ENCODE peak calls at places on chromosomes 1 and 21, in eight cellular contexts. Y, J, E, H, W, G, X and L are unnamed samples.

GRCh38 chr1:171883844-171884243 is 42.5 kb downstream of the DNM3 start:
- DNase-seq in Y (no peak), J (no peak), E (no peak), H (no peak), W (no peak), G (no peak), X (no peak), L (no peak)

GRCh38 chr1:89041055-89041707 is 18.5 kb upstream of the GBP3 start:
- DNase-seq in Y (no peak), J (no peak), E (no peak), H (no peak), W (no peak), G (no peak), X (peak), L (no peak)

GRCh38 chr1:50155564-50155963 is 46.8 kb downstream of the ELAVL4 start:
- DNase-seq in Y (no peak), J (no peak), E (no peak), H (no peak), W (no peak), G (no peak), X (no peak), L (no peak)

GRCh38 chr1:212525479-212526110 is 83.0 kb upstream of the ATF3 start:
- DNase-seq in Y (no peak), J (no peak), E (no peak), H (no peak), W (no peak), G (peak), X (peak), L (no peak)

GRCh38 chr1:44031051-44031899 is at the start of gene SLC6A9:
- DNase-seq in Y (peak), J (peak), E (no peak), H (peak), W (peak), G (no peak), X (peak), L (no peak)

GRCh38 chr1:220691039-220691684 is 999 bp downstream of the C1orf115 start:
- DNase-seq in Y (no peak), J (no peak), E (no peak), H (no peak), W (no peak), G (no peak), X (no peak), L (no peak)

GRCh38 chr1:113686891-113687624 is 72.2 kb downstream of the PHTF1 start:
- DNase-seq in Y (no peak), J (no peak), E (no peak), H (no peak), W (no peak), G (no peak), X (peak), L (no peak)

GRCh38 chr1:111603979-111604378 is 15.6 kb upstream of the RAP1A start:
- DNase-seq in Y (no peak), J (peak), E (no peak), H (no peak), W (no peak), G (peak), X (no peak), L (no peak)

GRCh38 chr1:33334081-33334552 is 13.2 kb upstream of the A3GALT2 start:
- DNase-seq in Y (no peak), J (peak), E (no peak), H (peak), W (no peak), G (no peak), X (no peak), L (peak)

GRCh38 chr1:238343869-238344268 is 453.1 kb upstream of the ZP4 start:
- DNase-seq in Y (no peak), J (no peak), E (no peak), H (no peak), W (no peak), G (no peak), X (no peak), L (no peak)

GRCh38 chr1:89962024-89962741 is 32.7 kb upstream of the ZNF326 start:
- DNase-seq in Y (no peak), J (no peak), E (no peak), H (no peak), W (no peak), G (no peak), X (peak), L (no peak)

GRCh38 chr1:30255111-30255510 is 468.3 kb downstream of the MATN1 start:
- DNase-seq in Y (no peak), J (no peak), E (no peak), H (no peak), W (no peak), G (no peak), X (no peak), L (no peak)

GRCh38 chr1:103107696-103108524 is at the start of gene COL11A1:
- DNase-seq in Y (no peak), J (no peak), E (no peak), H (no peak), W (peak), G (no peak), X (no peak), L (no peak)

GRCh38 chr1:185559684-185560310 is 174.4 kb upstream of the HMCN1 start:
- DNase-seq in Y (no peak), J (peak), E (peak), H (peak), W (no peak), G (peak), X (peak), L (peak)

GRCh38 chr1:38138498-38139233 is 92.1 kb upstream of the POU3F1 start:
- DNase-seq in Y (no peak), J (peak), E (peak), H (peak), W (peak), G (no peak), X (peak), L (peak)

GRCh38 chr1:92990828-92991227 is 29.6 kb upstream of the DIPK1A start:
- DNase-seq in Y (no peak), J (no peak), E (no peak), H (no peak), W (no peak), G (no peak), X (no peak), L (no peak)

GRCh38 chr1:160665330-160666078 is 18.7 kb upstream of the SLAMF1 start:
- DNase-seq in Y (no peak), J (peak), E (no peak), H (peak), W (no peak), G (peak), X (no peak), L (no peak)

GRCh38 chr1:114550336-114550735 is 31.1 kb downstream of the BCAS2 start:
- DNase-seq in Y (no peak), J (no peak), E (no peak), H (no peak), W (no peak), G (no peak), X (no peak), L (no peak)

GRCh38 chr1:169107673-169108160 is 1.2 kb downstream of the ATP1B1 start:
- DNase-seq in Y (peak), J (no peak), E (no peak), H (peak), W (no peak), G (peak), X (peak), L (peak)

GRCh38 chr1:200380589-200381021 is 29.2 kb downstream of the ZNF281 start:
- DNase-seq in Y (no peak), J (no peak), E (no peak), H (no peak), W (no peak), G (no peak), X (no peak), L (no peak)

GRCh38 chr1:40625076-40625475 is 40.4 kb downstream of the RIMS3 start:
- DNase-seq in Y (no peak), J (peak), E (no peak), H (peak), W (no peak), G (peak), X (no peak), L (no peak)

GRCh38 chr1:214440219-214440965 is 111.0 kb downstream of the PTPN14 start:
- DNase-seq in Y (no peak), J (no peak), E (no peak), H (no peak), W (no peak), G (peak), X (no peak), L (no peak)

GRCh38 chr1:242224426-242224825 is 225.5 kb upstream of the MAP1LC3C start:
- DNase-seq in Y (no peak), J (no peak), E (no peak), H (no peak), W (no peak), G (no peak), X (no peak), L (no peak)

GRCh38 chr1:161506336-161507223 is 1.3 kb downstream of the FCGR2A start:
- DNase-seq in Y (no peak), J (no peak), E (no peak), H (no peak), W (no peak), G (peak), X (peak), L (peak)

GRCh38 chr21:31557421-31557955 is 102.0 kb upstream of the SOD1 start:
- DNase-seq in Y (no peak), J (peak), E (no peak), H (no peak), W (peak), G (no peak), X (no peak), L (no peak)

GRCh38 chr1:58611986-58612385 is 34.9 kb upstream of the TACSTD2 start:
- DNase-seq in Y (no peak), J (no peak), E (no peak), H (no peak), W (no peak), G (no peak), X (peak), L (no peak)

GRCh38 chr1:116365857-116366256 is 7.2 kb upstream of the ATP1A1 start:
- DNase-seq in Y (no peak), J (no peak), E (no peak), H (no peak), W (no peak), G (no peak), X (no peak), L (no peak)

GRCh38 chr1:167502719-167503452 is 15.4 kb downstream of the CD247 start:
- DNase-seq in Y (no peak), J (no peak), E (no peak), H (no peak), W (no peak), G (no peak), X (no peak), L (no peak)

GRCh38 chr1:245398180-245398579 is 243.4 kb downstream of the KIF26B start:
- DNase-seq in Y (no peak), J (no peak), E (no peak), H (no peak), W (no peak), G (no peak), X (no peak), L (no peak)

GRCh38 chr1:116951175-116951935 is 41.6 kb downstream of the PTGFRN start:
- DNase-seq in Y (no peak), J (no peak), E (no peak), H (no peak), W (no peak), G (no peak), X (peak), L (peak)

GRCh38 chr1:181133441-181133951 is 45.0 kb downstream of the IER5 start:
- DNase-seq in Y (no peak), J (no peak), E (no peak), H (no peak), W (peak), G (no peak), X (no peak), L (no peak)

GRCh38 chr1:34268311-34269042 is 91.8 kb downstream of the C1orf94 start:
- DNase-seq in Y (no peak), J (no peak), E (no peak), H (no peak), W (no peak), G (no peak), X (peak), L (no peak)

GRCh38 chr21:45262616-45263015 is 25.1 kb downstream of the POFUT2 start:
- DNase-seq in Y (no peak), J (peak), E (no peak), H (no peak), W (no peak), G (no peak), X (no peak), L (no peak)

GRCh38 chr1:82775402-82776000 is 974.8 kb downstream of the ADGRL2 start:
- DNase-seq in Y (no peak), J (no peak), E (peak), H (no peak), W (no peak), G (peak), X (no peak), L (no peak)

GRCh38 chr1:109134423-109134822 is 20.5 kb downstream of the ELAPOR1 start:
- DNase-seq in Y (no peak), J (peak), E (no peak), H (no peak), W (no peak), G (no peak), X (no peak), L (no peak)

GRCh38 chr21:19458295-19458694 is 1054.7 kb upstream of the TMPRSS15 start:
- DNase-seq in Y (no peak), J (no peak), E (no peak), H (no peak), W (no peak), G (no peak), X (no peak), L (no peak)

GRCh38 chr1:47439151-47440051 is 1.6 kb downstream of the FOXD2 start:
- DNase-seq in Y (no peak), J (no peak), E (no peak), H (no peak), W (peak), G (no peak), X (no peak), L (no peak)

GRCh38 chr1:176225911-176226310 is 18.8 kb upstream of the COP1 start:
- DNase-seq in Y (no peak), J (no peak), E (no peak), H (no peak), W (no peak), G (no peak), X (no peak), L (no peak)

GRCh38 chr1:244231193-244231571 is 180.1 kb downstream of the ZBTB18 start:
- DNase-seq in Y (no peak), J (no peak), E (no peak), H (no peak), W (no peak), G (no peak), X (no peak), L (peak)

GRCh38 chr1:244230470-244230869 is 179.4 kb downstream of the ZBTB18 start:
- DNase-seq in Y (no peak), J (no peak), E (no peak), H (no peak), W (no peak), G (no peak), X (no peak), L (no peak)

GRCh38 chr1:244236101-244236500 is 185.0 kb downstream of the ZBTB18 start:
- DNase-seq in Y (no peak), J (no peak), E (no peak), H (no peak), W (no peak), G (no peak), X (peak), L (no peak)

GRCh38 chr1:244234009-244234643 is 183.0 kb downstream of the ZBTB18 start:
- DNase-seq in Y (no peak), J (no peak), E (no peak), H (no peak), W (peak), G (peak), X (no peak), L (peak)

DNA sequence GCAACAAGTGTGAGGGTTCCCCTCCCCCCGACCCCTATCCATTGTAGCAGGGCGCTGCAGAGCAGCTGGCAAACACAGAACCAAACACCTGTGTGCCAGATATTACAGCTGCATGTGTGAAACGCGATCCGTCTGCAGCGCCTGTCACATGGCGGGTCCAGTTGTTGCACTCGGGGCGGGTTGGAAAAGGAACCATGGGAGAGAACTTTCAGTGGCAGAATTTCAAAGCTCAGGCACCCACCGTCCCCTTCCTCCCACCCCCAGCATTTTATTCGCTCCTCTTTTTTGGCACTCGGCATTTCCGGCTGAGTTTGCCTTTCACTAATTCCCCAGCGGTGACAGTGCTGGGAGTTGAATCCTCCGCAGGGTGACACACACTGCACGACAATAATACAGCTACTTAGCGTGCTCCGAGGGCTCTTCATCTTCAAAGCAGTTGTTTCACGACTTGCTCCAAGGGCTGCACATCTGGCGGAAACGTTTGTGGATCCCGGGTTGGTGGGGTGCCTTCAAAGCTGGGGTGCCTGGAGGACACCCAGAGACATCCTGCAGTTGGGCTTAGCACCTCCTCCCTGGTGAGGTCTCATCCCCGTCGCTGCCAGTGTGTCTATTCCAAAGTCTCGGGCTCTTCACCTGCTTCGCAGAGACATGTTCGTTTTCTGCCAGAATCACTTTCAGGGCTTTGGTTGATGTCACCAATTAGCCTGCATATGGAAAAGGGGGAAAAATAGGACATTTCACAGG is 180.7 kb downstream of the ZBTB18 start:
- DNase-seq in Y (peak), J (peak), E (no peak), H (no peak), W (no peak), G (peak), X (peak), L (peak)
- H3K4me3 ChIP-seq in Y (no peak), J (peak), E (no peak), H (no peak), W (peak), G (peak), X (no peak), L (peak)

GRCh38 chr1:67522001-67522441 is 91.8 kb upstream of the SERBP1 start:
- DNase-seq in Y (no peak), J (no peak), E (no peak), H (no peak), W (no peak), G (no peak), X (no peak), L (no peak)

GRCh38 chr1:67525053-67525760 is 95.0 kb upstream of the SERBP1 start:
- DNase-seq in Y (no peak), J (no peak), E (no peak), H (no peak), W (no peak), G (no peak), X (no peak), L (no peak)

GRCh38 chr1:67528141-67528540 is 97.9 kb upstream of the SERBP1 start:
- DNase-seq in Y (no peak), J (no peak), E (no peak), H (no peak), W (no peak), G (no peak), X (no peak), L (no peak)

GRCh38 chr1:67524143-67525052 is 94.2 kb upstream of the SERBP1 start:
- DNase-seq in Y (no peak), J (no peak), E (peak), H (no peak), W (no peak), G (no peak), X (no peak), L (no peak)

GRCh38 chr1:67522793-67523192 is 92.6 kb upstream of the SERBP1 start:
- DNase-seq in Y (no peak), J (no peak), E (no peak), H (no peak), W (no peak), G (no peak), X (no peak), L (no peak)
- TF ChIP-seq POLR2A in Y (no peak), J (no peak), E (no peak), H (no peak), W (no peak), G (no peak), X (no peak), L (no peak)

DNA sequence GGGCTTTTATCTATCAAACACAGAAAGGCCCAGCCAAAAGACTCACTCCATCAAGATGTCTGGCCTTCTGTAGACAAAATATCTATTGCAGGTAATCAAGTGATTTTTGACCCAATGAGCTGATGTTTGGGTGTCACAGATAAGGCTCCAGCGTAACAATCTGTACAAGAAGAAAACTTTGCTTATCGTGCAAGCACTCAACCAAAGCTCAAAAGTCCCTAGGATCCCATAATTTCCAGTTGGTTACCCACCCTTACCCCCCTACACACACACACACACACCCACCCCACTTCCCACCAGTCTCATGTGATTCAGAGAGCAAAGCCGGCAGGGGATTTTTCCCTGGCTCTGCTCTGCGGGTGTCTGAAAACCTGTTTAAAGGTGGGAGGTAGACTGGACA is 5.8 kb downstream of the ITPKB start:
- DNase-seq in Y (no peak), J (no peak), E (no peak), H (no peak), W (no peak), G (no peak), X (no peak), L (no peak)
- H3K4me3 ChIP-seq in Y (peak), J (peak), E (no peak), H (peak), W (peak), G (no peak), X (no peak), L (peak)

GRCh38 chr1:201506573-201507567 is at the start of gene CSRP1:
- DNase-seq in Y (peak), J (peak), E (peak), H (peak), W (peak), G (peak), X (peak), L (peak)
- TF ChIP-seq POLR2A in Y (peak), J (peak), E (peak), H (peak), W (peak), G (no peak), X (peak), L (peak)

GRCh38 chr1:240462766-240463410 is 149.1 kb downstream of the GREM2 start:
- DNase-seq in Y (no peak), J (no peak), E (no peak), H (no peak), W (no peak), G (peak), X (no peak), L (no peak)

GRCh38 chr1:240466509-240466908 is 145.4 kb downstream of the GREM2 start:
- DNase-seq in Y (no peak), J (no peak), E (no peak), H (no peak), W (no peak), G (no peak), X (no peak), L (no peak)

GRCh38 chr1:240467895-240468294 is 144.1 kb downstream of the GREM2 start:
- DNase-seq in Y (no peak), J (no peak), E (no peak), H (no peak), W (no peak), G (no peak), X (no peak), L (no peak)

GRCh38 chr1:240464099-240464498 is 147.9 kb downstream of the GREM2 start:
- DNase-seq in Y (no peak), J (no peak), E (no peak), H (no peak), W (no peak), G (no peak), X (peak), L (no peak)

GRCh38 chr1:240465531-240465940 is 146.4 kb downstream of the GREM2 start:
- DNase-seq in Y (no peak), J (no peak), E (no peak), H (no peak), W (no peak), G (no peak), X (peak), L (no peak)
- H3K4me3 ChIP-seq in Y (no peak), J (no peak), E (no peak), H (no peak), W (no peak), G (no peak), X (peak), L (no peak)